ENCODE peak calls at places on chromosomes 6 and 20, in nine cellular contexts. V is fibroblast of lung, T is uterus, G is GM06990, Y is aorta, Z is breast epithelium, H is hepatocyte, R is WERI-Rb-1, W is keratinocyte. E is an unnamed sample. For H3K36me3, the result is how much of the 10 kb centered on the place peaks cover.

GRCh38 chr6:158257425-158257759 is 54.9 kb upstream of the TULP4 start:
- DNase-seq in H (no peak), Z (no peak), V (no peak), G (no peak), Y (no peak), W (no peak), T (no peak), R (no peak), E (no peak)

GRCh38 chr6:167485186-167485978 is 160.5 kb downstream of the TTLL2 start:
- DNase-seq in R (peak), H (peak), T (peak), Y (no peak), Z (no peak), G (no peak), V (peak), W (no peak), E (no peak)

GRCh38 chr6:80482056-80482455 is 375.6 kb downstream of the BCKDHB start:
- DNase-seq in T (no peak), W (no peak), H (no peak), R (no peak), Y (no peak), Z (no peak), V (no peak), G (no peak), E (no peak)

GRCh38 chr6:157476797-157477196 is 95.8 kb downstream of the ZDHHC14 start:
- DNase-seq in R (no peak), V (no peak), W (no peak), T (no peak), G (no peak), Y (no peak), Z (no peak), H (no peak), E (no peak)

GRCh38 chr6:159728552-159728951 is 1.2 kb downstream of the WTAP start:
- DNase-seq in T (no peak), H (no peak), R (no peak), V (peak), G (no peak), W (no peak), Z (no peak), Y (no peak), E (no peak)

GRCh38 chr6:131890091-131890490 is 61.1 kb downstream of the CCN2 start:
- DNase-seq in Z (no peak), Y (no peak), V (no peak), T (no peak), W (no peak), R (no peak), H (no peak), G (no peak), E (no peak)

GRCh38 chr6:41306187-41306854 is 19.8 kb upstream of the TREM1 start:
- DNase-seq in R (peak), V (peak), G (no peak), T (no peak), Z (no peak), H (peak), W (no peak), Y (no peak), E (peak)

GRCh38 chr20:15882553-15882952 is 690.7 kb downstream of the KIF16B start:
- DNase-seq in H (no peak), Y (no peak), Z (no peak), T (no peak), G (no peak), V (no peak), R (no peak), W (no peak), E (no peak)

GRCh38 chr6:108689279-108690161 is 128.8 kb downstream of the FOXO3 start:
- DNase-seq in R (no peak), Z (peak), T (peak), H (peak), V (peak), G (peak), Y (peak), W (peak), E (no peak)

GRCh38 chr6:89952696-89953095 is 58.4 kb downstream of the GJA10 start:
- DNase-seq in W (peak), R (no peak), Z (no peak), G (no peak), V (peak), H (no peak), Y (no peak), T (no peak), E (no peak)

GRCh38 chr20:59603727-59604608 is at the start of gene PHACTR3:
- DNase-seq in R (no peak), G (no peak), V (no peak), Y (no peak), T (no peak), Z (no peak), W (no peak), H (peak), E (no peak)

GRCh38 chr6:5995705-5996686 is 10.7 kb downstream of the NRN1 start:
- DNase-seq in G (no peak), T (peak), V (no peak), Y (peak), H (peak), R (peak), W (no peak), Z (no peak), E (no peak)

GRCh38 chr6:75275067-75275466 is 9.5 kb downstream of the TMEM30A start:
- DNase-seq in G (no peak), V (peak), W (no peak), Z (no peak), T (no peak), Y (no peak), R (no peak), H (no peak), E (no peak)

GRCh38 chr6:89999995-90000825 is 105.9 kb downstream of the GJA10 start:
- DNase-seq in Y (no peak), R (peak), W (no peak), H (no peak), V (no peak), G (no peak), Z (no peak), T (no peak), E (no peak)

GRCh38 chr20:40702504-40702903 is 13.5 kb upstream of the MAFB start:
- DNase-seq in W (no peak), H (no peak), V (no peak), Z (no peak), T (no peak), G (no peak), R (no peak), Y (no peak), E (no peak)

GRCh38 chr6:123497025-123497424 is 139.7 kb downstream of the TRDN start:
- DNase-seq in W (no peak), T (no peak), H (no peak), R (no peak), Z (no peak), V (no peak), G (no peak), Y (no peak), E (no peak)

GRCh38 chr6:113122060-113122459 is 735.1 kb upstream of the MARCKS start:
- DNase-seq in H (peak), W (peak), G (no peak), Y (no peak), T (no peak), V (peak), Z (no peak), R (no peak), E (peak)

GRCh38 chr6:144847906-144848305 is 562.8 kb downstream of the UTRN start:
- DNase-seq in R (peak), G (no peak), V (no peak), Y (no peak), T (no peak), W (no peak), H (no peak), Z (no peak), E (no peak)

GRCh38 chr6:89483111-89483720 is 50.3 kb downstream of the ANKRD6 start:
- DNase-seq in H (no peak), R (peak), T (no peak), V (no peak), Z (no peak), Y (peak), G (no peak), W (no peak), E (peak)

GRCh38 chr6:113854531-113855499 is 2.3 kb upstream of the MARCKS start:
- DNase-seq in V (peak), T (peak), H (peak), G (peak), W (no peak), Z (peak), Y (peak), R (peak), E (no peak)

GRCh38 chr6:3722211-3722621 is 29.3 kb downstream of the PXDC1 start:
- DNase-seq in G (no peak), H (no peak), R (no peak), W (no peak), Z (no peak), V (peak), Y (no peak), T (no peak), E (no peak)

GRCh38 chr20:23255658-23256385 is 94.8 kb upstream of the NXT1 start:
- DNase-seq in W (no peak), V (peak), G (no peak), T (no peak), H (no peak), R (no peak), Z (no peak), Y (no peak), E (no peak)

GRCh38 chr20:34312024-34312460 is 8.9 kb upstream of the AHCY start:
- DNase-seq in H (peak), G (no peak), Y (no peak), Z (no peak), V (no peak), T (no peak), R (no peak), W (no peak), E (no peak)

GRCh38 chr20:34310481-34311117 is 7.4 kb upstream of the AHCY start:
- DNase-seq in V (no peak), Y (no peak), Z (no peak), H (peak), R (no peak), G (no peak), W (no peak), T (no peak), E (no peak)

GRCh38 chr20:34311118-34312023 is 8.2 kb upstream of the AHCY start:
- DNase-seq in H (peak), Y (peak), T (peak), R (peak), V (no peak), G (no peak), Z (no peak), W (no peak), E (no peak)

GRCh38 chr20:34315236-34315635 is 12.1 kb upstream of the AHCY start:
- DNase-seq in Y (no peak), T (no peak), Z (no peak), G (no peak), R (no peak), V (no peak), H (no peak), W (no peak), E (no peak)

DNA sequence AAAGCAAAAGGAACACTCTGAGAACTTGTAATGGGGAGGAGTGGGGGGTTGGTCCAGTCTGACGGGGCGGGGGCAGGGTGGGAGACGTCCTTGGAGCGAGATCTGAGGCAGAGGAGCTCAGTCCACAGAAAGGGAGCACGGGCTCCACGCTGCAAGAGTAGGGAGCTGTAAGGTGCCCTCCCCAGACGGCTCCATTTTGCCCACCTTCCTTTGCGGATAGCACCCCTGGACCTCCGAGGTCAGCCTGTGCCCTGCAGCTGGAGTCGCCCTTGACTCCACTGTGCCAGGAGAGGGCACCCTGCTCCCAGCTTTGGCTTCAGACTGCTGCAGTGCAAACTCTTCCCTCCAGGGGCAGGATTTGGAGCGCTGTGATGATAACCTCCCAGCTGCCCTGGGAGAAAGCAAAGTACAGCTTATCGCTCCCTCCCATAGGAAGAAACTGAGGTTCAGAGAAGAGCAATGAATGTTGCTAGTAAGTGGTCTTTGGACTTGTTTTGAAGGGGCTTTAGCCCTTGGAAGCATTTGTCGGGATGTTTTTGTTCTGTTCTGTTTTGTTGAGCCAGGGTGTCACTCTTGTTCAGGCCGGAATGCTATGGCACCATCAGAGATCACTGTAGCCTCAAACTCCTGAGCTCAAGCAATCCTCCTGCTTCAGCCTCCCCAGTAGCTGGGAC is 9.5 kb upstream of the AHCY start:
- DNase-seq in V (peak), T (peak), W (no peak), Z (peak), G (peak), Y (peak), H (peak), R (peak), E (peak)
- H3K4me3 ChIP-seq in V (peak), T (no peak), W (no peak), Z (peak), G (no peak), Y (no peak), H (no peak), R (peak), E (peak)

GRCh38 chr6:62740171-62740570 is 454.1 kb upstream of the KHDRBS2 start:
- DNase-seq in H (no peak), Y (no peak), W (no peak), G (no peak), V (no peak), Z (no peak), R (no peak), T (no peak), E (no peak)
- H3K36me3 ChIP-seq in H (under half), Y (under half), W (under half), G (under half), V (under half), Z (under half), R (under half), T (under half), E (under half)

GRCh38 chr20:53643031-53643832 is 49.6 kb upstream of the ZNF217 start:
- DNase-seq in Z (no peak), H (peak), Y (no peak), G (peak), T (no peak), V (peak), R (no peak), W (no peak), E (no peak)
- H3K4me3 ChIP-seq in Z (no peak), H (no peak), Y (no peak), G (no peak), T (no peak), V (no peak), R (no peak), W (peak), E (no peak)

DNA sequence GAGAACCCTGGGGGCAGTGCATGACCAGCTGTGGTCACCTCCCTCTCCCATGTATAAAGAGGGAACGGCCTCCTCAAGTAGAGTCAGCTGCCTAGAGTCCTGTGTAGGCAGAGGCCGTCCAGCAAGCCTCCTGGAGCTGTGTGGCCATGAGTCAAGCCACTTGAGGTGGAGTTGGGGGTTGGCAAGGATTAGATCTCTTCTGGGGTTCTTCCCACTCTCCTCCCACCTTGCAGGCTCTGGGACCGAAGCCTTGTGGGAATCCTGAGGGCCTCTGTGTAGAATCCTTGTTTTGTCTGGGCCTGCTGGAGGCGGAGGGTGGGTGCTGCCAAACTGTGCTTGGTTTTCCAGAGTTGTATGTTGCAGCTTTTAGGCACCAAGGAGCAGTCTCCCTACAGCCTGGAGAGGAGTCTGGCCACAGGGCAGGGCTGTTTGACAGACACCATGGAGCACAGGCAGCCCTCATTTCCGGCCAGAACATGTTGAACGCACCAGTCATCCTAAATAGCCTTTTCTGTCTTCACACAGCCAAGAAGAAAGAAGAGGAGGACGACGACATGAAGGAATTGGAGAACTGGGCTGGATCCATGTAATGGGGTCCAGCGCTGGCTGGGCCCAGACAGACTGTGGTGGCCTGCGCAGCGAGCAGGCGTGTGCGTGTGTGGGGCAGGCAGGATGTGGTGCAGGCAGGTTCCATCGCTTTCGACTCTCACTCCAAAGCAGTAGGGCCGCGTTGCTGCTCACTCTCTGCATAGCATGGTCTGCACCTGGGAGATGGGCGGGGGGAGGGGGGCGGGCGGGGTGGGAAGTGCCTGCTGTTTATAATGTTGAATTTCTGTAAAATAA is 42.0 kb downstream of the CHMP4B start:
- DNase-seq in R (no peak), W (no peak), Y (no peak), H (no peak), Z (no peak), V (no peak), T (no peak), G (no peak), E (no peak)
- H3K36me3 ChIP-seq in R (under half), W (under half), Y (under half), H (under half), Z (under half), V (under half), T (under half), G (under half), E (under half)

DNA sequence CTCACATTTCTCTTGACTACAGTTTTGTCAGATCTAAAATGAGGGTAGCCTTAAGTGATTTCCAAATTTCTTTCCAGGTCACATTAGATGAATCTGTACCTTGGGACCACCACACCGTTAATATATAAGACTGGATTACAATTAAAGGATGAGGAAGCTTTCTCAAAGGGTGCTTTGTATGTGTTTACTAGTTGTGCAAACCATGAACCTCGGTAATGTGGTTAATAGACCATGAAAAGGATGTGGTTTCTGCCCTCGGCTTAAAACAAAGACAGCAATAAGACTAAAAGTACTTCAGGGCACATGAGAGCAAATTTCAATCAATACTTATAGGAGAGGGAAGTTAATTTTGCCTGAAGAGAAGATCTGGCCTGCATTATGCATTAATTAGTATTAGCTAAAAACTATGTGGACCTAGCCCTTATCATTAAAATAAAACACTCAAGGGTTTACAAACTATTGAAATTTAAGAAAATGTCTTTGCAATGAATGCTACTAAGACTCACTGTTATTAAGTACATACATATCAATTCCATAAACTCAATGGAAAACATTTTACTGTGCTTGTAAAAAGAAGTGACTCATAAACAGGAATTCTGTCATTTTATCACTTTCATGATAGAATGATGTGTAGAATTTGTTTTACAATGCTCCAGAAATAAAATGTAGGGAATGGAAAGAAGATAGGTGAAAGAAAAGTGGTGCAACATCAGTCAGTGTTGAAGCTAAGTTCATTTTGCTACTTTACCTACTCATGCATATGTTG is 936 bp upstream of the TMX4 start:
- DNase-seq in Y (no peak), H (no peak), W (no peak), R (no peak), T (no peak), V (no peak), Z (no peak), G (peak), E (no peak)
- H3K4me3 ChIP-seq in Y (no peak), H (no peak), W (no peak), R (peak), T (no peak), V (no peak), Z (no peak), G (peak), E (no peak)

GRCh38 chr6:72642435-72642834 is 20.6 kb downstream of the KCNQ5 start:
- DNase-seq in V (no peak), T (no peak), W (no peak), Y (no peak), Z (no peak), R (no peak), G (no peak), H (no peak), E (no peak)
- H3K36me3 ChIP-seq in V (under half), T (under half), W (under half), Y (under half), Z (under half), R (under half), G (under half), H (under half), E (under half)

GRCh38 chr20:57094991-57095390 is 171.4 kb downstream of the BMP7 start:
- DNase-seq in V (no peak), H (no peak), T (no peak), Z (no peak), Y (no peak), R (no peak), G (no peak), W (no peak), E (no peak)
- H3K4me3 ChIP-seq in V (no peak), H (no peak), T (no peak), Z (no peak), Y (no peak), R (no peak), G (no peak), W (no peak), E (no peak)